ENCODE peak calls at places on chromosomes 13 and 19, in ten cellular contexts. M, G, C, I, X, B, T, A, W and H are unnamed samples.

GRCh38 chr19:40717325-40717879 is 490 bp downstream of the ITPKC start:
- DNase-seq in C (peak), B (no peak), X (no peak), M (no peak), A (peak), G (no peak), W (peak), T (no peak), I (no peak), H (no peak)

GRCh38 chr13:91347996-91348905 is 764 bp downstream of the MIR17HG start:
- DNase-seq in W (peak), B (no peak), A (peak), G (no peak), M (peak), T (peak), X (peak), C (peak), I (peak), H (peak)

GRCh38 chr19:3760871-3761361 is 576 bp downstream of the APBA3 start:
- DNase-seq in W (no peak), M (peak), G (no peak), C (no peak), B (no peak), A (no peak), I (peak), T (no peak), X (no peak), H (no peak)

GRCh38 chr13:28889317-28889716 is 69.2 kb downstream of the MTUS2 start:
- DNase-seq in M (no peak), G (no peak), B (no peak), I (no peak), C (no peak), X (no peak), W (no peak), A (no peak), T (no peak), H (no peak)

GRCh38 chr19:56269348-56269747 is 3.2 kb upstream of the EDDM13 start:
- DNase-seq in G (no peak), A (no peak), I (no peak), B (no peak), T (no peak), C (no peak), X (no peak), M (no peak), W (no peak), H (no peak)

GRCh38 chr13:97810152-97810551 is 143.3 kb upstream of the IPO5 start:
- DNase-seq in C (no peak), I (peak), X (no peak), B (peak), M (no peak), W (no peak), A (peak), T (no peak), G (no peak), H (no peak)

GRCh38 chr13:40401911-40402776 is 264.3 kb downstream of the FOXO1 start:
- DNase-seq in W (peak), X (peak), C (peak), G (peak), I (peak), B (peak), A (peak), M (peak), T (peak), H (no peak)

GRCh38 chr13:73141292-73141771 is 82.5 kb downstream of the KLF5 start:
- DNase-seq in B (peak), I (no peak), X (no peak), M (no peak), G (no peak), W (no peak), C (no peak), T (no peak), A (no peak), H (no peak)

GRCh38 chr13:112456138-112457056 is 80.2 kb downstream of the SPACA7 start:
- DNase-seq in B (no peak), X (no peak), C (no peak), I (no peak), M (no peak), A (no peak), G (no peak), W (no peak), T (no peak), H (no peak)

GRCh38 chr13:80145291-80145690 is 195.6 kb downstream of the SPRY2 start:
- DNase-seq in B (no peak), A (no peak), T (no peak), X (no peak), M (no peak), G (no peak), W (no peak), I (no peak), C (no peak), H (no peak)

GRCh38 chr19:6970478-6970877 is 50.8 kb downstream of the MBD3L2B start:
- DNase-seq in C (no peak), G (no peak), M (no peak), I (no peak), W (no peak), X (no peak), B (no peak), A (no peak), T (no peak), H (no peak)

GRCh38 chr13:91346848-91347211 is 657 bp upstream of the MIR17HG start:
- DNase-seq in B (peak), I (no peak), T (peak), X (no peak), C (no peak), M (no peak), W (no peak), G (no peak), A (no peak), H (peak)

GRCh38 chr13:112353856-112354255 is 22.3 kb upstream of the SPACA7 start:
- DNase-seq in G (no peak), C (no peak), B (no peak), M (no peak), W (no peak), I (no peak), X (no peak), A (no peak), T (no peak), H (no peak)

GRCh38 chr13:111963031-111963430 is 103.9 kb upstream of the SOX1 start:
- DNase-seq in B (no peak), C (no peak), T (no peak), G (no peak), I (no peak), M (no peak), W (no peak), A (no peak), X (no peak), H (no peak)

GRCh38 chr13:114339779-114340534 is 25.7 kb downstream of the CHAMP1 start:
- DNase-seq in C (no peak), W (no peak), I (peak), A (peak), X (peak), T (no peak), G (no peak), B (peak), M (peak), H (no peak)

GRCh38 chr13:73242515-73243015 is 183.8 kb downstream of the KLF5 start:
- DNase-seq in W (no peak), M (no peak), B (no peak), G (no peak), C (no peak), I (no peak), X (no peak), T (no peak), A (no peak), H (no peak)

GRCh38 chr13:46211521-46212351 is at the start of gene LRRC63:
- DNase-seq in M (peak), C (peak), I (peak), G (no peak), A (peak), B (peak), W (peak), X (peak), T (peak), H (peak)

GRCh38 chr19:5141278-5141925 is 172.5 kb downstream of the KDM4B start:
- DNase-seq in C (no peak), T (no peak), G (no peak), W (no peak), M (peak), B (peak), I (no peak), X (no peak), A (no peak), H (no peak)

GRCh38 chr19:4399871-4400768 is at the start of gene SH3GL1:
- DNase-seq in M (peak), I (peak), T (peak), A (peak), W (peak), C (peak), B (peak), G (no peak), X (peak), H (peak)

GRCh38 chr13:75050419-75051066 is 431.4 kb downstream of the TBC1D4 start:
- DNase-seq in I (peak), B (peak), W (no peak), G (no peak), X (no peak), C (no peak), M (no peak), T (no peak), A (peak), H (no peak)

GRCh38 chr19:38815059-38816001 is 2.6 kb upstream of the LGALS4 start:
- DNase-seq in A (no peak), T (no peak), I (no peak), G (no peak), C (no peak), M (no peak), B (no peak), X (no peak), W (no peak), H (no peak)

GRCh38 chr13:71817335-71817734 is 49.7 kb downstream of the DACH1 start:
- DNase-seq in X (no peak), I (no peak), A (no peak), T (no peak), B (no peak), W (no peak), M (no peak), C (no peak), G (no peak), H (no peak)

GRCh38 chr13:29908411-29908810 is 58.0 kb upstream of the UBL3 start:
- DNase-seq in A (peak), X (peak), W (peak), M (peak), C (no peak), B (peak), I (peak), G (no peak), T (no peak), H (no peak)

GRCh38 chr19:12779162-12779993 is 4.0 kb upstream of the HOOK2 start:
- DNase-seq in C (peak), A (no peak), W (peak), T (no peak), I (peak), B (peak), G (no peak), X (peak), M (peak), H (peak)

GRCh38 chr19:694481-695349 is 537 bp downstream of the PRSS57 start:
- DNase-seq in G (no peak), M (no peak), C (no peak), X (no peak), T (no peak), B (no peak), W (no peak), A (no peak), I (no peak), H (no peak)

GRCh38 chr13:51728275-51728673 is 75.7 kb downstream of the DHRS12 start:
- DNase-seq in T (no peak), C (no peak), M (no peak), X (no peak), B (no peak), A (no peak), G (no peak), I (no peak), W (no peak), H (no peak)

GRCh38 chr13:42215578-42216421 is 56.2 kb upstream of the AKAP11 start:
- DNase-seq in I (peak), G (peak), A (peak), T (peak), B (peak), X (no peak), C (no peak), M (no peak), W (no peak), H (peak)

GRCh38 chr19:6593651-6594416 is 2.9 kb upstream of the CD70 start:
- DNase-seq in X (no peak), G (no peak), M (no peak), B (no peak), A (no peak), T (no peak), W (no peak), C (no peak), I (no peak), H (no peak)

GRCh38 chr19:8213827-8214672 is 4.9 kb downstream of the CERS4 start:
- DNase-seq in A (no peak), W (no peak), M (no peak), B (no peak), T (no peak), X (no peak), C (no peak), G (no peak), I (no peak), H (no peak)

GRCh38 chr19:12825259-12826131 is 8.9 kb downstream of the RTBDN start:
- DNase-seq in B (no peak), G (no peak), A (no peak), X (no peak), M (no peak), T (peak), I (peak), W (no peak), C (no peak), H (peak)

GRCh38 chr19:43636121-43636683 is 3.4 kb downstream of the CADM4 start:
- DNase-seq in C (no peak), G (no peak), B (no peak), T (no peak), W (peak), M (no peak), I (no peak), A (no peak), X (no peak), H (no peak)

GRCh38 chr19:42252365-42253244 is 2.3 kb downstream of the ERF start:
- DNase-seq in X (peak), W (peak), G (no peak), T (no peak), A (peak), B (peak), C (peak), M (no peak), I (peak), H (no peak)

GRCh38 chr19:7831452-7831851 is 1.4 kb downstream of the EVI5L start:
- DNase-seq in T (peak), G (no peak), A (no peak), I (peak), B (no peak), X (no peak), W (no peak), C (no peak), M (no peak), H (peak)

GRCh38 chr19:17216058-17216670 is 1.0 kb downstream of the USE1 start:
- DNase-seq in W (no peak), G (no peak), A (no peak), T (no peak), X (no peak), C (no peak), I (no peak), M (no peak), B (no peak), H (no peak)

GRCh38 chr19:39867133-39867532 is 21.0 kb upstream of the FBL start:
- DNase-seq in C (no peak), B (no peak), X (no peak), I (no peak), T (no peak), W (no peak), G (no peak), A (no peak), M (no peak), H (no peak)

GRCh38 chr13:73331556-73331955 is 272.8 kb downstream of the KLF5 start:
- DNase-seq in T (no peak), B (no peak), C (no peak), G (peak), I (no peak), M (no peak), X (no peak), A (no peak), W (no peak), H (no peak)

DNA sequence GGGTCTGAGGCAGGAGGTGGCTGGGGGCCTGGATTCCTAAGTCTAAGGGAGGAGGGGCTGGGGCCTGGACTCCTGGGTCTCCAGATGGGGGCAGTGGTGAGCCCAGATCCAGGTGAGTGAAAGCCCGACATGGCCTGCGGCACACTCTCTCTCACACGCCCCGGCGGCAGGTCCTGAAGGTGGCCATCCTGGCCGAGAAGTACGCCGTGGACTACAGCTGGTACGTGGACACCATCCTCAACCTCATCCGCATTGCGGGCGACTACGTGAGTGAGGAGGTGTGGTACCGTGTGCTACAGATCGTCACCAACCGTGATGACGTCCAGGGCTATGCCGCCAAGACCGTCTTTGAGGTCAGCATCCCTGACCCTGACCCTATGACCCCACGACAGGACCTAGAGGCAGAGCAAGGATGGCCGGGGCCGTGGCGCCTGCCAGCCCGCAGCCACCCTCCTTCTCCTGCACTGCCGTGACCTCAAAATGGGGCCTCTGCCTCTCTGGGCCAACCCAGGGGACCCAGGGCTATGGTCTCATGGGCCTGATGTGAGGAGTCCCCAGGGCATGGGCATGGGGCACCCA is 13.2 kb downstream of the FUZ start:
- DNase-seq in M (no peak), W (no peak), I (no peak), B (no peak), X (no peak), A (no peak), C (no peak), T (no peak), G (no peak), H (peak)
- TF ChIP-seq CTCF in M (no peak), W (no peak), I (no peak), B (peak), X (no peak), A (peak), C (no peak), T (no peak), G (peak), H (no peak)

GRCh38 chr13:34779171-34779570 is 162.9 kb upstream of the NBEA start:
- DNase-seq in B (no peak), W (no peak), I (no peak), X (no peak), C (no peak), G (no peak), M (no peak), T (no peak), A (no peak), H (no peak)
- TF ChIP-seq CTCF in B (no peak), W (no peak), I (no peak), X (no peak), C (no peak), G (peak), M (no peak), T (no peak), A (peak), H (no peak)

GRCh38 chr13:24737042-24737441 is 26.9 kb upstream of the RNF17 start:
- DNase-seq in G (no peak), M (no peak), C (no peak), W (no peak), I (no peak), T (no peak), A (no peak), X (no peak), B (no peak), H (no peak)
- TF ChIP-seq CTCF in G (no peak), M (no peak), C (no peak), W (no peak), I (no peak), T (no peak), A (no peak), X (no peak), B (no peak), H (no peak)

GRCh38 chr19:20365146-20365545 is 198.1 kb downstream of the ZNF486 start:
- DNase-seq in T (no peak), M (no peak), G (no peak), W (no peak), B (no peak), A (no peak), C (peak), I (no peak), X (no peak), H (no peak)

GRCh38 chr19:20357921-20358320 is 190.9 kb downstream of the ZNF486 start:
- DNase-seq in I (no peak), X (no peak), C (no peak), B (no peak), W (no peak), G (no peak), A (no peak), M (no peak), T (no peak), H (no peak)

GRCh38 chr19:20359933-20360720 is 193.1 kb downstream of the ZNF486 start:
- DNase-seq in I (no peak), B (no peak), C (no peak), W (no peak), A (no peak), G (no peak), X (no peak), T (no peak), M (no peak), H (peak)
- TF ChIP-seq CTCF in I (no peak), B (no peak), C (no peak), W (no peak), A (no peak), G (no peak), X (peak), T (no peak), M (no peak), H (peak)

GRCh38 chr13:21676611-21677021 is 5.7 kb downstream of the FGF9 start:
- DNase-seq in W (no peak), T (peak), C (no peak), X (no peak), I (no peak), M (no peak), A (no peak), B (no peak), G (no peak), H (peak)
- TF ChIP-seq CTCF in W (no peak), T (no peak), C (no peak), X (peak), I (no peak), M (no peak), A (peak), B (peak), G (peak), H (no peak)

DNA sequence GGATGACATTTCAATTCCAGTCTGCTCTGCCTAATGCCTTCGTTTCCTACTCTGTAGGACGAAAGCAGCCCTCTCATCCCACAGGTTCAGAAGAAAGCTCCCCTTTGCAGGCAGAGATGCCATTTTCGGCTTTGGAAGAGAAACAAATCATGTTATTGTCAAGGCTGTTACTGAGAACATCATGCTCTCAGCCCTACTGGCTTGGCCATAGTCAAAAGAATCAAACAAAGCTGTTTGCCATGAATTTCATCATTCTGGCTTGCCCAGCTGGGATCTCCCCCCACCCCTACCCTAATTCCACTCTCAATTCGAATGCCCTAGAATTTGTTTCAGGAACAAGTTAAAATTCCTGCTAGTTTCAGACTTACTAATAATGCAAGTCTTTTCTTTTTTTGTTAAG is 162.3 kb upstream of the SERP2 start:
- DNase-seq in A (no peak), C (no peak), I (no peak), M (no peak), W (no peak), G (no peak), B (no peak), X (no peak), T (no peak), H (no peak)
- TF ChIP-seq CTCF in A (no peak), C (no peak), I (no peak), M (no peak), W (no peak), G (no peak), B (no peak), X (no peak), T (no peak), H (no peak)

GRCh38 chr19:45238556-45238955 is 6.7 kb downstream of the EXOC3L2 start:
- DNase-seq in M (no peak), T (no peak), X (no peak), B (no peak), C (no peak), W (no peak), A (no peak), G (no peak), I (no peak), H (no peak)
- TF ChIP-seq CTCF in M (no peak), T (no peak), X (no peak), B (no peak), C (no peak), W (no peak), A (no peak), G (no peak), I (no peak), H (no peak)